ENCODE peak calls at places on chromosomes 3 and 15, in five cellular contexts. Z is gastrocnemius medialis, Y is breast epithelium, O is GM12878, F is heart left ventricle. J is an unnamed sample.

GRCh38 chr3:50165388-50166308 is 10.5 kb downstream of the SEMA3F start:
- DNase-seq in Z (no peak), Y (no peak), O (no peak), F (no peak), J (no peak)

GRCh38 chr3:124886168-124887051 is 755 bp downstream of the ITGB5 start:
- DNase-seq in Z (peak; percentile 31), Y (peak; percentile 55), O (no peak), F (peak; percentile 71), J (peak; percentile 61)

GRCh38 chr3:69510481-69511031 is 124.7 kb upstream of the FRMD4B start:
- DNase-seq in Z (no peak), Y (no peak), O (no peak), F (no peak), J (no peak)

GRCh38 chr15:95362306-95362705 is 968.2 kb upstream of the NR2F2 start:
- DNase-seq in Z (no peak), Y (no peak), O (no peak), F (no peak), J (no peak)

GRCh38 chr3:41424543-41425300 is 225.4 kb downstream of the CTNNB1 start:
- DNase-seq in Z (no peak), Y (no peak), O (no peak), F (no peak), J (no peak)

GRCh38 chr3:14989943-14990753 is 42.8 kb downstream of the NR2C2 start:
- DNase-seq in Z (no peak), Y (no peak), O (no peak), F (peak; percentile 67), J (peak; percentile 51)

GRCh38 chr3:159616234-159616825 is 372.3 kb upstream of the IL12A start:
- DNase-seq in Z (no peak), Y (no peak), O (no peak), F (peak; percentile 59), J (peak; percentile 11)

GRCh38 chr3:161035711-161036110 is 69.4 kb downstream of the B3GALNT1 start:
- DNase-seq in Z (no peak), Y (no peak), O (no peak), F (no peak), J (no peak)

GRCh38 chr15:59723686-59724336 is 34.7 kb upstream of the BNIP2 start:
- DNase-seq in Z (peak; percentile 16), Y (no peak), O (no peak), F (no peak), J (no peak)

DNA sequence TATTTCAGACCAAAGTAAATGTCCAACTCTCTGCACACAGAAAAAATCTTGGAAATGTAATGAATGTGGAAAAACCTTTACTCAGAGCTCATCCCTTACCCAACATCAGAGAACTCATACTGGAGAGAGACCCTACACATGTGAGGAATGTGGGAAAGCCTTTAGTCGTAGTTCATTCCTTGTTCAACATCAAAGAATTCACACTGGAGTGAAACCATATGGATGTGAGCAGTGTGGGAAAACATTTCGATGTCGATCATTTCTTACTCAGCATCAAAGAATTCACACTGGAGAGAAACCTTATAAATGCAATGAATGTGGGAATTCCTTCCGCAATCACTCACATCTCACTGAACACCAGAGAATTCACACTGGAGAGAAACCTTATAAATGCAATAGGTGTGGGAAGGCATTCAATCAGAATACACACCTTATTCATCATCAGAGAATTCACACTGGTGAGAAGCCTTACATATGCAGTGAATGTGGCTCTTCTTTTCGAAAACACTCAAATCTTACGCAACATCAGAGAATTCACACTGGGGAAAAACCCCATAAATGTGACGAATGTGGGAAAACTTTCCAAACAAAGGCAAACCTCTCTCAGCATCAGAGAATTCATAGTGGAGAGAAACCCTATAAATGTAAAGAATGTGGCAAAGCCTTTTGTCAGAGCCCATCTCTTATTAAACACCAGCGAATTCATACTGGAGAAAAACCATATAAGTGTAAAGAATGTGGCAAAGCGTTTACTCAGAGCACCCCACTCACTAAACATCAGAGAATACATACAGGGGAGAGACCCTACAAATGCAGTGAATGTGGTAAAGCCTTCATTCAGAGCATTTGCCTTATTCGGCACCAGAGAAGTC is 8.0 kb upstream of the ZNF501 start:
- DNase-seq in Z (no peak), Y (no peak), O (no peak), F (no peak), J (no peak)
- H3K9me3 ChIP-seq in Z (peaks cover 16% of the 10 kb centered on the region), Y (peaks cover 95% of the 10 kb centered on the region), O (peaks cover 35% of the 10 kb centered on the region), F (peaks cover 74% of the 10 kb centered on the region), J (peaks cover 34% of the 10 kb centered on the region)

DNA sequence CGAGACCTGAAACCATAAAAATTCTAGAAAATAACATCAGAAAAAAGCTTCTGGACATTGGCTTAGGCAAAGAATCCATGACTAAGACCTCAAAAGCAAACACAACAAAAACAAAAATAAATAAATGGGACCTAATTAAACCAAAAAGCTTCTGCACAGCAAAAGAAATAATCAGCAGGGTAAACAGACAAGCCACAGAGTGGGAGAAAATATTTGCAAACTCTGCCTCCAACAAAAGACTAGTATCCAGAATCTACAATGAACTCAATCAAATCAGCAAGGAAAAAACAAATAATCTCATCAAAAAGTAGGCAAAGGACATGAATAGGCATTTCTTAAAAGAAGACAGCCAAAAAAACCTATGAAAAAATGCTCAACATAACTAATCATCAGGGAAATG is 59.6 kb downstream of the DNAH12 start:
- DNase-seq in Z (no peak), Y (no peak), O (no peak), F (no peak), J (no peak)
- TF ChIP-seq POLR2A in Z (no peak), Y (no peak), O (no peak), F (no peak), J (no peak)

GRCh38 chr15:27868828-27869404 is 230.2 kb downstream of the OCA2 start:
- DNase-seq in Z (no peak), Y (no peak), O (no peak), F (no peak), J (no peak)
- H3K9me3 ChIP-seq in Z (no peaks in the 10 kb centered on the region), Y (no peaks in the 10 kb centered on the region), O (no peaks in the 10 kb centered on the region), F (no peaks in the 10 kb centered on the region), J (no peaks in the 10 kb centered on the region)

GRCh38 chr3:141738636-141739363 is 702 bp downstream of the RNF7 start:
- DNase-seq in Z (no peak), Y (no peak), O (no peak), F (no peak), J (no peak)
- TF ChIP-seq POLR2A in Z (no peak), Y (no peak), O (no peak), F (no peak), J (no peak)

DNA sequence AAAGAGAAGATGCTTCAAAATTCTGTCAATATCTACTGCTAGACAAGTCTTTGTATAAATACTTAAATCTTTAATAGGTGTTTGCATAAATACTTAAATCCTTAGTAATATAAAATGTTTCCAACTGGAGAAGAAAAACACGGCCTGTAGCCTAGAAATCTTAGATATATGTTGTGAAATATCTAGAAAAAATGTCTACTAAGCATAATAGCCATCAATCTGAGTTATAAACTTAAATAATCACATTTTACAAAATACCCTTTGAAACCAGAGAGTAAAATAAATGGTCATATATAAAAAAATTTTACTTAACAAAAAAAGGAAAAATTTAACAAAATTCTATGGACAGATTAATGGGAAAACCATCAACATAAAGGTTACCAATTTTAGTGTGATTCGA is 73.9 kb downstream of the PLOD2 start:
- DNase-seq in Z (no peak), Y (no peak), O (no peak), F (no peak), J (no peak)
- H3K9me3 ChIP-seq in Z (no peaks in the 10 kb centered on the region), Y (no peaks in the 10 kb centered on the region), O (no peaks in the 10 kb centered on the region), F (no peaks in the 10 kb centered on the region), J (no peaks in the 10 kb centered on the region)

DNA sequence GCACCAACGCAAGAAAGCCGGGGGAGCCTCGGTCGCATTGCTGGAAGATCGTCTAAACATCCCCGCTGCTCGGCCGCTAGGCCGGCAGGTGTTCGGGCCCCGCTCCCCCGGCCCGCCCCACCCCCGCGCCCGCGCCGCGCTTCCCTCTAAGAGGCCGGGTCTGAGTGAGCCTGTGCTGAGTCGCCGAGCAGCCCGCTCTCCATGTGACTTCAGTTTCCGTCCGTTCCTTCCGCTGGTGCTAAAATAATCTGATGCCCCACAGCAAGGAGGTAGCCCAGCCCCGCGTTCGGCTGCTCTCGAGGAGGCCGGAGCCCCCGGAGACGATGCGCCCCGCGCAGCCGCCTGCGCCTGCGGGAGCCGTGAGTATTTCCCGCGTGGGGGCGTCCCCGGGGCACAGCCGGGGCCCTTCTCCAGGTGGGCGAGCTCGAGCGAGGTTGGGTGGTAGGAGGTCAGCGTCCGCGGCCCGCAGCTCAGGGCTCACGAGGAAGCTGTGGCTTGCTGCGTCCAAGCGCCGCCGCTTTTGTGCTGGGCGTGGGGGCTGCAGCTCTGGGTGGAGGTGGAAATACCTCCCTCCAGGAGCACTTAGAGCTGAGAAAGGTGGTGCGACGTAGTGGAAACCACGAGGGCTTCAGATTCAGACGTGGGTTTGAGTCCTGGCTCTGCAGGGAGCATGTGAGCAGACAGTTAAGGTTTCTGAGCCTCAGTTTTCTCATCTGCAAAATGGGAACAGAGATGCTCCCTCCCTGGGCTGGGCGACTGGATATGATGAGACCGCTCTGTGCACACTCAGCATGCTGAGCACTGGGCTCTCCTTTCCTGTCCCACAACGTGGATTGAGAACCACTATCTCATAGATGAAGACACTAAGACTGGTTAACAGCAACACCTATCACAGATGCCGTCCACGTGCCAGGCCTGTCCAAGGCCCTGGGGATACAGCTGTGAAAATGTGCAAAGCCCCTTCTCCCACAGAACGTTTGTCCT is at the start of gene NRROS:
- DNase-seq in Z (peak; percentile 38), Y (no peak), O (no peak), F (peak; percentile 77), J (peak; percentile 63)
- TF ChIP-seq POLR2A in Z (peak; percentile 26), Y (no peak), O (peak; percentile 89), F (peak; percentile 41), J (peak; percentile 26)

DNA sequence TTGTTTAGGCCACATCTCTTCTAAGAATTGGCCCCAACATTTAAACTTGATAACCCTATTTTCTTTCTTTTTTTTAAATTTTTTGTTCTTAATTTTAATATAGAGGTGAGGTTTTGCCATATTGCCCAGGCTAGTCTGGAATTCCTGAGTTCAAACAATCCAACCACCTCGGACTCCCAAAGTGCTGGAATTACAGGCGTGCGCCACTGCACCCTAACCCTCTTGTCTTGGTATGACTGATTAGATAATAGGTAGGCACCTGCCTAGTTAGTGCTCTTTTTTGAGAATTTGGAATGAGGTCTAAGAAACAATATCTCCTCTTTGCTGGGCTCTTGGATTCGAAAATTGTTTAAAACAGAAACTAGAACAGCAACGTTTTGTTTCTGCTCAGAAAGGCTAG is 116.4 kb upstream of the GOLGA6L6 start:
- DNase-seq in Z (no peak), Y (no peak), O (no peak), F (no peak), J (no peak)
- H3K9me3 ChIP-seq in Z (no peaks in the 10 kb centered on the region), Y (no peaks in the 10 kb centered on the region), O (no peaks in the 10 kb centered on the region), F (no peaks in the 10 kb centered on the region), J (no peaks in the 10 kb centered on the region)

GRCh38 chr3:87732294-87732693 is 326.5 kb downstream of the CGGBP1 start:
- DNase-seq in Z (no peak), Y (no peak), O (no peak), F (no peak), J (no peak)

DNA sequence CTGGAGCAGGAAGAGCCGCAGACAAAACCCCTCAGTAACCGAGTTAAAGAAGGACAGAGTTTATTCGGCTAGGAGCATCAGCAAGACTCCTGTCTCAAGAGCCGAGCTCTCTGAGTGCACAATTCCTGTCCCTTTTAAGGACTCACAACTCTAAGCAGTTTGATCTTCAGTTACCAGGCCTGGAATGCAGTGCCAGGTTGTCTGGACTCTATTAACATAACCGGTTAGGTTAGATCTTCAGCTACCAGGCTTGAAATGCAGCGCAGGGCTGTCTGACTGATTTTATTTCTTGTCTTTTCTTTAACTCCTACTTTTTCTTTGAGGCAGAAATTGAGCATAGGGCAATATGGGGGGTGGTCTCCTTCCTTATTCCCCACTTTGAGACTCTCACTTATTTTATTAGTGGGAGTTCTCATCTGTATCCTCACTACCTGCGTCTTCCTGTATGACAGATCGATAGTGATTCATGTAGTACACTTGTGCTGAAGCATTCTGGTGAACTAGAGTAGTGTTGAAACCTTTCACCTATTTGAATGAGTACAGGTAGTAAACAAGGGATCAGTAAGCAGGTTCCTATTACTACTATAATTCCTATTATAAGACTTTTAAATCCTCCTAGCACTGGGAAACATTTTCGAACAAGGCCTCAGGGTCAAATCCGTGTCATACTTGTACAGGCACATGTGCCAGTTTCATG is 325.0 kb downstream of the CGGBP1 start:
- DNase-seq in Z (no peak), Y (peak; percentile 62), O (no peak), F (no peak), J (no peak)
- TF ChIP-seq POLR2A in Z (no peak), Y (no peak), O (no peak), F (no peak), J (no peak)

J was measured in adrenal gland.